ENCODE peak calls at places on chromosomes 12 and 14, in four cellular contexts. L, A, D and P are unnamed samples.

GRCh38 chr14:64994540-64994939 is 7.8 kb downstream of the FNTB start:
- DNase-seq in L (no peak), A (no peak), D (no peak), P (no peak)

GRCh38 chr12:132140501-132140900 is 3.6 kb downstream of the DDX51 start:
- DNase-seq in L (no peak), A (no peak), D (no peak), P (no peak)

GRCh38 chr14:70943838-70944237 is 36.6 kb downstream of the PCNX1 start:
- DNase-seq in L (peak; percentile 11), A (no peak), D (no peak), P (no peak)

GRCh38 chr14:68564826-68565760 is 227.8 kb downstream of the ZFP36L1 start:
- DNase-seq in L (no peak), A (no peak), D (peak; percentile 40), P (no peak)

GRCh38 chr14:49052516-49052915 is 533.7 kb downstream of the RPS29 start:
- DNase-seq in L (no peak), A (no peak), D (peak; percentile 43), P (no peak)

GRCh38 chr12:114744696-114745095 is 60.7 kb upstream of the TBX3 start:
- DNase-seq in L (no peak), A (no peak), D (no peak), P (no peak)

GRCh38 chr12:108638141-108638823 is 4.6 kb upstream of the SELPLG start:
- DNase-seq in L (peak; percentile 77), A (peak; percentile 91), D (no peak), P (no peak)

GRCh38 chr12:40198601-40199000 is 26.2 kb upstream of the LRRK2 start:
- DNase-seq in L (no peak), A (no peak), D (peak; percentile 63), P (no peak)

GRCh38 chr14:63705561-63706070 is 22.2 kb downstream of the SGPP1 start:
- DNase-seq in L (peak; percentile 16), A (no peak), D (no peak), P (no peak)

GRCh38 chr12:62736596-62736995 is 198.4 kb downstream of the PPM1H start:
- DNase-seq in L (no peak), A (no peak), D (no peak), P (no peak)

GRCh38 chr12:14619731-14620501 is 52.2 kb upstream of the PLBD1 start:
- DNase-seq in L (no peak), A (no peak), D (no peak), P (no peak)

GRCh38 chr12:1791104-1791927 is 29.0 kb upstream of the LRTM2 start:
- DNase-seq in L (peak; percentile 78), A (peak; percentile 60), D (peak; percentile 67), P (no peak)

GRCh38 chr12:132386926-132387497 is 57.6 kb upstream of the GALNT9 start:
- DNase-seq in L (no peak), A (no peak), D (no peak), P (no peak)

GRCh38 chr12:49789992-49790391 is 38.2 kb downstream of the NCKAP5L start:
- DNase-seq in L (no peak), A (no peak), D (no peak), P (no peak)

GRCh38 chr12:96811083-96811482 is 96.0 kb upstream of the NEDD1 start:
- DNase-seq in L (no peak), A (no peak), D (peak; percentile 76), P (peak; percentile 33)

GRCh38 chr14:67908061-67908767 is 88.6 kb downstream of the RAD51B start:
- DNase-seq in L (no peak), A (no peak), D (no peak), P (no peak)

GRCh38 chr14:100842799-100843198 is 16.9 kb downstream of the MEG3 start:
- DNase-seq in L (no peak), A (no peak), D (peak; percentile 98), P (no peak)

GRCh38 chr14:100307215-100308111 is 1.2 kb upstream of the SLC25A29 start:
- DNase-seq in L (no peak), A (peak; percentile 62), D (peak; percentile 46), P (no peak)

GRCh38 chr14:68970096-68970612 is 8.9 kb downstream of the ACTN1 start:
- DNase-seq in L (no peak), A (no peak), D (no peak), P (no peak)

GRCh38 chr12:110677206-110677911 is 11.6 kb downstream of the HVCN1 start:
- DNase-seq in L (peak; percentile 55), A (no peak), D (peak; percentile 21), P (no peak)

GRCh38 chr12:30753233-30753632 is 1.5 kb downstream of the CAPRIN2 start:
- DNase-seq in L (peak; percentile 60), A (peak; percentile 60), D (peak; percentile 75), P (no peak)

DNA sequence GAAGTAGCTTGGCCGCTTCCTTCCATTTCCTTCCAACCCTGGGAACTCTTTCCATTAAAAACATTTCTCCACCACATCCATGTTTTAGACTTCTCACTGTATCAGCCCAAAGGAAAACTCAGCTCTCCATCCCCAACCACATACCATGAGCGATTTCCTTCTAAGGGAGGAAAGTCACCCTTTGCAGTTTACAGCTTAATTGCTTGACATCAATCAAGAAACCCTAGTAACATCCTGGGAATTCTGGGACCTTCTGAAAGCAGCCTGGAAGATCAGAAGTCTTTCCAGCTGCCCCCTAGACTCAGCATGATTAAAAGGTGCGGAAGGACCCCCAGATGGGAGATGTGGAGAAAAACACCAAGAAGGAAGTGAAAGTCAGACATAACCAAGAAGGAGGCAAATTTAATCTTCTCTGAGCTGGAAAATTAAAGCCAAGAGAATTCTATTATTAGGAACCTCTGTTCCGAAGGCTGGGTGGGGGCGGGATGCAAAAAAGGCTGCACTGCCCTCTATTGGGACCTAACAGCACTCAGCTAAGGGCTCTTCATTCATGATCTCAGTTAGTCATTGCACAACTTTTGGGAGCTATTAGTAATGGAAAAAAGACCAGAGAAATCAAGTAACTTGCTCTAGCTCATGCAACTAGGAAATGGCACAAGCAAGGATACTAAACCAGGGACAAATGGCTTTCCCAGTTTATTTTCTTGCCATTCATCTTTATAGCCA is 73.2 kb upstream of the PLXNC1 start:
- DNase-seq in L (peak; percentile 8), A (peak; percentile 62), D (peak; percentile 92), P (no peak)
- H3K4me2 ChIP-seq in L (no peak overlapping the region), A (no peak overlapping the region), D (no peak overlapping the region), P (peak overlapping the region; percentile 29)

GRCh38 chr12:22064968-22065367 is 18.9 kb downstream of the CMAS start:
- DNase-seq in L (no peak), A (no peak), D (no peak), P (no peak)

GRCh38 chr12:22069851-22070250 is 23.8 kb downstream of the CMAS start:
- DNase-seq in L (no peak), A (no peak), D (no peak), P (no peak)

DNA sequence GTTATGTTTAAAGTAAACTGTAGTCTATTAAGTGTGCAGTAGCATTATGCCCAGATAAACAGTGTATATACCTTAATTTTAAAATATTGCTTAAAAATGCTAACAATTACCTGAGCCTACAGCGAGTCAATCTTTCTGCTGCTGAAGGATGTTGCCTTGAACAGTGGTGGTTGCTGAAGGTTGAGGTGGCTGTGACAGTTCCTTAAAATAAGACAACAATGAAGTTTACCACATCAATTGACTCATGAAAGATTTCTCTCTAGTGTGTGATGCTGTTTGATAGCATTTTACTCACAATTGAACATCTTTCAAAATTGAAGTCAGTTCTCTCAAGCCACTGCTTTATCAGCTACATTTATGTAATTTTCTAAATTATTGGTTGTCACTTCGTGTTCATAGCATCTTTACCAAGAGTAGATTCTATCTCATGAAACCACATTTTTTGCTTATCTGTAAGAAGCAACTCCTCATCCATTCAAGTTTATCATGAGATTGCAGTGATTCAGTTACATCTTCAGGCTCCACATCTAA is 20.3 kb downstream of the CMAS start:
- DNase-seq in L (no peak), A (no peak), D (no peak), P (no peak)
- H3K4me3 ChIP-seq in L (no peak overlapping the region), A (no peak overlapping the region), D (no peak overlapping the region), P (no peak overlapping the region)

GRCh38 chr14:81303258-81303935 is 82.6 kb upstream of the GTF2A1 start:
- DNase-seq in L (peak; percentile 56), A (no peak), D (no peak), P (no peak)
- H3K4me2 ChIP-seq in L (no peak overlapping the region), A (no peak overlapping the region), D (no peak overlapping the region), P (no peak overlapping the region)

GRCh38 chr14:92039073-92039719 is 663 bp downstream of the TRIP11 start:
- DNase-seq in L (no peak), A (peak; percentile 79), D (peak; percentile 76), P (peak; percentile 7)

GRCh38 chr14:92040431-92041040 is 677 bp upstream of the TRIP11 start:
- DNase-seq in L (peak; percentile 48), A (no peak), D (peak; percentile 46), P (peak; percentile 17)

GRCh38 chr14:92039720-92040430 is at the start of gene TRIP11:
- DNase-seq in L (peak; percentile 94), A (peak; percentile 96), D (peak; percentile 94), P (peak; percentile 32)

GRCh38 chr14:92035890-92036289 is 4.0 kb downstream of the TRIP11 start:
- DNase-seq in L (no peak), A (no peak), D (no peak), P (no peak)

GRCh38 chr14:92037989-92038388 is 1.9 kb downstream of the TRIP11 start:
- DNase-seq in L (no peak), A (no peak), D (no peak), P (no peak)
- H3K4me3 ChIP-seq in L (peak overlapping the region; percentile 81), A (peak overlapping the region; percentile 88), D (no peak overlapping the region), P (peak overlapping the region; percentile 74)

GRCh38 chr12:46560078-46560477 is 187.5 kb upstream of the SLC38A2 start:
- DNase-seq in L (no peak), A (no peak), D (no peak), P (no peak)
- H3K4me2 ChIP-seq in L (no peak overlapping the region), A (no peak overlapping the region), D (no peak overlapping the region), P (peak overlapping the region; percentile 82)

GRCh38 chr14:26204362-26204953 is 393.4 kb downstream of the NOVA1 start:
- DNase-seq in L (no peak), A (peak; percentile 53), D (peak; percentile 17), P (no peak)
- H3K4me3 ChIP-seq in L (no peak overlapping the region), A (peak overlapping the region; percentile 53), D (peak overlapping the region; percentile 53), P (no peak overlapping the region)